ENCODE peak calls at places on chromosomes 3 and 15, in four cellular contexts. One of them, this sample, is unnamed.

GRCh38 chr3:58120075-58120812 is 90.5 kb downstream of the DNASE1L3 start:
- DNase-seq in effector CD4-positive, alpha-beta T cell: no peak
- DNase-seq in NCI-H774: no peak
- DNase-seq in OCI-LY7: no peak
- DNase-seq in this sample: no peak

GRCh38 chr15:44716983-44717602 is 5.8 kb downstream of the B2M start:
- DNase-seq in OCI-LY7: no peak
- DNase-seq in NCI-H774: no peak
- DNase-seq in effector CD4-positive, alpha-beta T cell: no peak
- DNase-seq in this sample: no peak

GRCh38 chr3:108085821-108086350 is 4.9 kb downstream of the CD47 start:
- DNase-seq in effector CD4-positive, alpha-beta T cell: no peak
- DNase-seq in NCI-H774: no peak
- DNase-seq in OCI-LY7: no peak
- DNase-seq in this sample: no peak

GRCh38 chr15:75827691-75828090 is 15.6 kb upstream of the UBE2Q2 start:
- DNase-seq in NCI-H774: no peak
- DNase-seq in effector CD4-positive, alpha-beta T cell: no peak
- DNase-seq in OCI-LY7: no peak
- DNase-seq in this sample: no peak

GRCh38 chr3:136281966-136282554 is 31.9 kb downstream of the PCCB start:
- DNase-seq in effector CD4-positive, alpha-beta T cell: no peak
- DNase-seq in NCI-H774: no peak
- DNase-seq in OCI-LY7: peak
- DNase-seq in this sample: no peak

GRCh38 chr15:26166429-26166828 is 303.3 kb upstream of the ATP10A start:
- DNase-seq in effector CD4-positive, alpha-beta T cell: no peak
- DNase-seq in NCI-H774: no peak
- DNase-seq in OCI-LY7: no peak
- DNase-seq in this sample: no peak

GRCh38 chr15:66294932-66295235 is 1.5 kb downstream of the DIS3L start:
- DNase-seq in NCI-H774: no peak
- DNase-seq in OCI-LY7: peak
- DNase-seq in effector CD4-positive, alpha-beta T cell: no peak
- DNase-seq in this sample: no peak

GRCh38 chr15:82263350-82263749 is 732 bp downstream of the SAXO2 start:
- DNase-seq in effector CD4-positive, alpha-beta T cell: no peak
- DNase-seq in NCI-H774: peak
- DNase-seq in OCI-LY7: no peak
- DNase-seq in this sample: no peak

GRCh38 chr3:179264456-179264855 is 13.5 kb upstream of the KCNMB3 start:
- DNase-seq in OCI-LY7: no peak
- DNase-seq in effector CD4-positive, alpha-beta T cell: no peak
- DNase-seq in NCI-H774: no peak
- DNase-seq in this sample: no peak

GRCh38 chr3:11476814-11477213 is 166.9 kb downstream of the VGLL4 start:
- DNase-seq in NCI-H774: no peak
- DNase-seq in effector CD4-positive, alpha-beta T cell: no peak
- DNase-seq in OCI-LY7: no peak
- DNase-seq in this sample: no peak

GRCh38 chr3:73086071-73086494 is 24.6 kb downstream of the EBLN2 start:
- DNase-seq in OCI-LY7: peak
- DNase-seq in NCI-H774: no peak
- DNase-seq in effector CD4-positive, alpha-beta T cell: peak
- DNase-seq in this sample: peak

GRCh38 chr3:124688580-124689454 is 41.4 kb upstream of the UMPS start:
- DNase-seq in OCI-LY7: peak
- DNase-seq in effector CD4-positive, alpha-beta T cell: peak
- DNase-seq in NCI-H774: no peak
- DNase-seq in this sample: peak

GRCh38 chr3:54999159-54999558 is 71.3 kb upstream of the LRTM1 start:
- DNase-seq in OCI-LY7: peak
- DNase-seq in NCI-H774: no peak
- DNase-seq in effector CD4-positive, alpha-beta T cell: no peak
- DNase-seq in this sample: no peak

This sample was measured in CD8-positive, alpha-beta memory T cell.